ENCODE peak calls at places on chromosomes 13 and 19, in four cellular contexts. V, E, L and I are unnamed samples.

GRCh38 chr13:111143875-111144540 is 28.9 kb downstream of the ARHGEF7 start:
- DNase-seq in E (no peak), V (no peak), L (no peak), I (no peak)

GRCh38 chr19:54128796-54129616 is 8.6 kb upstream of the CNOT3 start:
- DNase-seq in E (no peak), L (no peak), V (no peak), I (no peak)

GRCh38 chr19:31361728-31362127 is 12.5 kb upstream of the TSHZ3 start:
- DNase-seq in V (no peak), E (no peak), L (no peak), I (no peak)

GRCh38 chr19:54464624-54465266 is 1.2 kb upstream of the LENG9 start:
- DNase-seq in L (peak), V (peak), E (peak), I (peak)

GRCh38 chr19:610801-611505 is 21.3 kb downstream of the HCN2 start:
- DNase-seq in E (no peak), V (peak), L (no peak), I (peak)

GRCh38 chr13:31055589-31055988 is 106.1 kb downstream of the HSPH1 start:
- DNase-seq in E (no peak), V (no peak), L (no peak), I (no peak)

GRCh38 chr19:14502334-14503092 is 6.6 kb upstream of the GIPC1 start:
- DNase-seq in E (no peak), V (no peak), L (no peak), I (peak)

GRCh38 chr13:25581351-25581750 is 209.6 kb downstream of the ATP8A2 start:
- DNase-seq in V (no peak), E (no peak), L (no peak), I (no peak)

GRCh38 chr13:61880576-61881283 is 465.1 kb upstream of the PCDH20 start:
- DNase-seq in L (peak), E (no peak), V (no peak), I (no peak)

GRCh38 chr13:95677564-95678386 is 836 bp downstream of the DNAJC3 start:
- DNase-seq in E (peak), L (no peak), V (peak), I (peak)

GRCh38 chr13:79679334-79679733 is 198.4 kb downstream of the NDFIP2 start:
- DNase-seq in E (peak), L (peak), V (peak), I (no peak)

GRCh38 chr19:29329460-29330134 is 116.6 kb upstream of the UQCRFS1 start:
- DNase-seq in L (no peak), E (no peak), V (no peak), I (no peak)

GRCh38 chr19:3073931-3074595 is 11.8 kb upstream of the TLE5 start:
- DNase-seq in E (no peak), L (no peak), V (peak), I (no peak)

GRCh38 chr13:23325191-23325590 is 108.3 kb downstream of the SACS start:
- DNase-seq in E (no peak), V (no peak), L (no peak), I (no peak)

GRCh38 chr19:14375055-14375581 is 6.1 kb upstream of the ADGRE5 start:
- DNase-seq in V (peak), E (peak), L (no peak), I (peak)

GRCh38 chr13:69474286-69474685 is 633.3 kb upstream of the ATXN8OS start:
- DNase-seq in E (no peak), V (no peak), L (no peak), I (no peak)

DNA sequence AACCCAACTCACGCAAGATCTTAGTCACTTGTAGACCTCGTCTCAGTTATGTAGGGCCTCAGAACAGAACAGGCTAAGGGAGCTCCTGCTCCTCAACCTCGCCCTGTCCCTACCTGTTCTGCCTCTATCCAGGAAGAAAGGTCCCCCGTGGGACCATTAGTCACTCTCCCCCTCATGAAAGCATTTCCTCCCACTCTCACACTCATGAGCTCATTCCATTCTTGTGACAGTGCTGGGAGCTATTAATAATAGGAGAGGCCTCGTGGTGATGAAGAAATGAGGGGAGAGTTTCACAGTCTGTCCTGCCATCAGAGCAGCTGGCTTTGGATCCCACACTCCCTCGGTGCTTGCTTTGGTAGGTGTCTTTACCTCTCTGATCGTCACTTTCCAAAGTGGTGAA is 10.2 kb downstream of the PPP2R1A start:
- DNase-seq in E (peak), L (no peak), V (no peak), I (no peak)
- H3K27ac ChIP-seq in E (peak), L (no peak), V (no peak), I (peak)

GRCh38 chr19:6736169-6736916 is 1.0 kb downstream of the GPR108 start:
- DNase-seq in E (peak), V (peak), L (peak), I (peak)
- TF ChIP-seq POLR2AphosphoS5 in E (peak), V (peak), L (peak), I (peak)

DNA sequence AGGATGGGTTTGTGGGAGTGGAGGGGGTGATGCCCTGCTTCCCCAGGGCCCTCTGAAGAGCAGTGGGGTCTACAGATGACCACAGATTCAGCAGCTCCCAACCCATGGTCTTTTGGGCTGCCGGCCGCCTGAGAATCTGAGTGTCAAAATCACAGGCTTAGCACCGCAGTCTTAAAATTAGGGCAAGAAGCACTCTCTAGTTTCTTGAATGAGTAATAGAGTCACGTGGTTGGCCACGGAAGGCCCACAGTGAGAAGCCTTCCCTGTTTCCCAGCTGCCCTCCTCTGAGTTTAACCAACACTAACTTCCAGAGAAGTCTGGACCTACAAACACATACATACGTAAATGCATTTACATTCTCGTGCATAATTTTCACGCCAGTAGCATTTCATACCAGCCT is 5.2 kb downstream of the PRMT1 start:
- DNase-seq in E (no peak), L (no peak), V (no peak), I (no peak)
- TF ChIP-seq POLR2A in E (no peak), L (no peak), V (no peak), I (no peak)

GRCh38 chr13:102814793-102815192 is 15.9 kb downstream of the BIVM start:
- DNase-seq in E (no peak), V (no peak), L (no peak), I (no peak)
- H3K27ac ChIP-seq in E (no peak), V (no peak), L (no peak), I (no peak)

GRCh38 chr19:5128932-5129389 is 160.0 kb downstream of the KDM4B start:
- DNase-seq in L (no peak), E (no peak), V (no peak), I (no peak)
- TF ChIP-seq POLR2AphosphoS5 in L (no peak), E (no peak), V (no peak), I (no peak)